ENCODE peak calls at places on chromosomes 3 and 15, in four cellular contexts. One of them, this sample, is unnamed.

GRCh38 chr3:172675371-172676193 is 35.3 kb downstream of the NCEH1 start:
- DNase-seq in A549: peak; percentile 61
- DNase-seq in K562: peak; percentile 43
- DNase-seq in HepG2: peak; percentile 53
- DNase-seq in this sample: no peak

GRCh38 chr3:127781411-127782001 is 40.8 kb downstream of the MGLL start:
- DNase-seq in HepG2: no peak
- DNase-seq in K562: no peak
- DNase-seq in A549: no peak
- DNase-seq in this sample: no peak

GRCh38 chr3:126567696-126568438 is 9.1 kb upstream of the C3orf22 start:
- DNase-seq in K562: no peak
- DNase-seq in A549: peak; percentile 12
- DNase-seq in HepG2: peak; percentile 25
- DNase-seq in this sample: no peak

GRCh38 chr15:80844011-80844732 is 65.0 kb downstream of the CEMIP start:
- DNase-seq in A549: no peak
- DNase-seq in K562: no peak
- DNase-seq in HepG2: peak; percentile 45
- DNase-seq in this sample: no peak

GRCh38 chr3:134885877-134886621 is 91.0 kb downstream of the EPHB1 start:
- DNase-seq in A549: no peak
- DNase-seq in K562: no peak
- DNase-seq in HepG2: no peak
- DNase-seq in this sample: no peak

GRCh38 chr3:64229903-64230302 is 4.6 kb upstream of the PRICKLE2 start:
- DNase-seq in HepG2: no peak
- DNase-seq in K562: no peak
- DNase-seq in A549: no peak
- DNase-seq in this sample: no peak

GRCh38 chr15:57401546-57401945 is 25.2 kb downstream of the CGNL1 start:
- DNase-seq in HepG2: no peak
- DNase-seq in K562: no peak
- DNase-seq in A549: no peak
- DNase-seq in this sample: no peak

GRCh38 chr15:62932436-62932835 is 110.1 kb upstream of the TPM1 start:
- DNase-seq in HepG2: no peak
- DNase-seq in K562: no peak
- DNase-seq in A549: no peak
- DNase-seq in this sample: no peak

GRCh38 chr3:133491481-133492059 is 81.9 kb upstream of the CDV3 start:
- DNase-seq in K562: no peak
- DNase-seq in A549: no peak
- DNase-seq in HepG2: no peak
- DNase-seq in this sample: no peak

GRCh38 chr15:37053070-37053653 is 47.2 kb downstream of the MEIS2 start:
- DNase-seq in HepG2: no peak
- DNase-seq in K562: no peak
- DNase-seq in A549: no peak
- DNase-seq in this sample: no peak

GRCh38 chr3:111151438-111151837 is 79.8 kb downstream of the NECTIN3 start:
- DNase-seq in A549: peak; percentile 5
- DNase-seq in HepG2: peak; percentile 27
- DNase-seq in K562: no peak
- DNase-seq in this sample: no peak

GRCh38 chr3:71570453-71571038 is 13.0 kb downstream of the FOXP1 start:
- DNase-seq in K562: no peak
- DNase-seq in A549: no peak
- DNase-seq in HepG2: no peak
- DNase-seq in this sample: no peak

GRCh38 chr15:56913241-56913640 is 5.2 kb upstream of the TCF12 start:
- DNase-seq in HepG2: no peak
- DNase-seq in A549: no peak
- DNase-seq in K562: no peak
- DNase-seq in this sample: no peak

GRCh38 chr3:88595025-88595424 is 445.3 kb downstream of the C3orf38 start:
- DNase-seq in A549: no peak
- DNase-seq in HepG2: no peak
- DNase-seq in K562: no peak
- DNase-seq in this sample: no peak

GRCh38 chr3:106560451-106560966 is 691.7 kb upstream of the CBLB start:
- DNase-seq in HepG2: no peak
- DNase-seq in A549: peak; percentile 64
- DNase-seq in K562: no peak
- DNase-seq in this sample: no peak

GRCh38 chr15:100096700-100097099 is 245.1 kb downstream of the ADAMTS17 start:
- DNase-seq in A549: no peak
- DNase-seq in HepG2: no peak
- DNase-seq in K562: no peak
- DNase-seq in this sample: no peak

GRCh38 chr3:197736491-197737318 is at the start of gene RUBCN:
- DNase-seq in HepG2: peak; percentile 91
- DNase-seq in A549: peak; percentile 94
- DNase-seq in K562: peak; percentile 96
- DNase-seq in this sample: peak; percentile 97

GRCh38 chr3:197737319-197737649 is 580 bp upstream of the RUBCN start:
- DNase-seq in K562: no peak
- DNase-seq in HepG2: no peak
- DNase-seq in A549: no peak
- DNase-seq in this sample: no peak

GRCh38 chr3:197737749-197738462 is 1.2 kb upstream of the RUBCN start:
- DNase-seq in A549: no peak
- DNase-seq in HepG2: no peak
- DNase-seq in K562: no peak
- DNase-seq in this sample: no peak

GRCh38 chr3:197734667-197735318 is 1.9 kb downstream of the RUBCN start:
- DNase-seq in HepG2: no peak
- DNase-seq in A549: no peak
- DNase-seq in K562: no peak
- DNase-seq in this sample: no peak

DNA sequence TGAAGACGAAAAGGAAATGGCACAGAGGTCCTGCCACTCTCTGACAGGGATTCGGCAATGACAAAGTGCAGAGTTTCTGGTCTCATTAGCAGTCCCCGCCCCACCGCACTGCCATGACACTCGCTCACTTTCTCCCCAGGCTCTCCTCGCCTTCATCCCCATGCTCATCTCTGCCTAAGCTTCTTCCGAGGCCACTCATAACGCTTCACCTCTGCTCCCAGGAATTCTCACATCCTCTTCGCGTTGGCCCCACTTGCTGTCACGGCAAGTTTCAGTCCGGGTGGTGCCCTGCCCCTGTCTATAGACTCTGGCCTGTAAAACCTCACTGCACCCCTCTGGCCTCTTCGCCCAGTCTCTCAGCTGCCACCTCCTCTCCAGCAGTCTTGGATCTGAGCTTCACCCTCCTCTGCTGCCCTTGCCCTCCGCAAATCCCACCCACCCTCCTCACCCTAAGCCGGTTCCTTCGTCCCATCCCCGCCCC is 654 bp downstream of the RUBCN start:
- DNase-seq in A549: no peak
- DNase-seq in K562: no peak
- DNase-seq in HepG2: no peak
- DNase-seq in this sample: no peak
- TF ChIP-seq NR3C1 in A549: no peak
- TF ChIP-seq NR3C1 in K562: no peak
- TF ChIP-seq NR3C1 in HepG2: no peak
- TF ChIP-seq NR3C1 in this sample: no peak

DNA sequence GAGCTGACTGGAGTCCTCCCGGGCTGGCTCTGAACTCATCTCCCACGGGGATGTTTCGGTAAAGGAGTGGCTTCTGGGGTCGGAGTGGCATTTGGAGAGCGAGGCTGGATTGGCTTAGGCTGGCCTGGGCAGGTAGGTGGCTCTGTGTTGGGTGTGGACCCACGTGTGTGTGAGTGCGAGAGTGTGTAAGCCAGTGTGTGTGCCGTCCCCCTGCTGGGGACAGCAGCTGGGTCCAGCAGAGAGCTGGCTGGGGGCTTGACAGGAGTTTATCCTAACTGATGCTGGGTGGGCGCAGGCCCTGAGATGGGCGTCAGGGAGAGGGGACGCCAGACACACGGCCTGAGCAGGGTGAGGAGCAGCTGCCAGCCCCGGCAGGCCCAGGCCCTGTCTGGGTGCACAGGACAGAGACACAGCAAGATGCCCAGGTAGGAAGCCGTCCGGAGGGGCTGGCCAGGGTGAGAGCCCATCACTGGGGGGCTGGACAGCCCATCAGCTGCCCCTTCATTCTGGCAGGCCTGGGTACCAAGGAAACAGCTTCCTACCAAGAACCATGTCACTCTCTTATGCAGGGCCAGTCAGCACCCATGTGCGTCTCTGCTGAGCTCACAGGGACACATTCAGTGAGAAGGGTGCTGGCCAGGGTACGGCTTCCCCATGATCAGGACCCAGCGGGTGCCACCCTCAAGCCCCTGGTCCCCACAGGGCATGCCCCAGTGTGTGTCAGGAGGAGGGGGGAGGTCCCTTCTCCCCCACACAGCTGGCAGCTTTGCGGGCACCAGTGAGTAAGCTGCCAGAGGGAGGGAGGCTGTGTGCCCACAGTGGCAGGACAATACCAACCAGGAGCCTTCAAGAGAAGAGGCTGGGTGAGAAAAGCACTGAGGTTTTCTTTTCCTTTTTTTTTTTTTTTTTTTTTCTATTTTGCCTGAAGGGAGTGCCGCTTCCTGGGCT is 1.1 kb downstream of the PAK6 start:
- DNase-seq in K562: no peak
- DNase-seq in A549: no peak
- DNase-seq in HepG2: no peak
- DNase-seq in this sample: no peak
- TF ChIP-seq NR3C1 in K562: no peak
- TF ChIP-seq NR3C1 in A549: no peak
- TF ChIP-seq NR3C1 in HepG2: no peak
- TF ChIP-seq NR3C1 in this sample: no peak

DNA sequence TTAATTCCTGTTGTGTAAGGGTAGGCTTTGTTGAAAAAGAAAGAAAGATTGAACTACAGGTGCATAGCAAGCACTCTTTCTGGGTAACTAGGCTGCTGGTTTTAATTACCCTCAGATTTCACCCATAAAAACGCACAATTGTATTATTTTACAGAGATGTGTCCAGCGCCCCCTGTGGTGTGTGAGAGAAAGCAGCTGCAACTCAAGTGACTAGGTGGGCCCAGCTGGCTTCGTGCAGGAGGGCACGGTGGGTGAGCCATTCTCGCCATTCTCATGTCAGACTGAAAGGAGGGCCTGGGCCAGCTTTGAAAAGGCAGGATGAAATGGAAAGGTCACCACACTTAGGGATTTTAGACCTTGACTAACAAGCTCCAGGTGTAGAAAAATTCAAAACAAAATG is 122.6 kb downstream of the LRIG1 start:
- DNase-seq in A549: peak; percentile 14
- DNase-seq in K562: peak; percentile 19
- DNase-seq in HepG2: no peak
- DNase-seq in this sample: peak; percentile 67
- TF ChIP-seq NR3C1 in A549: no peak
- TF ChIP-seq NR3C1 in K562: no peak
- TF ChIP-seq NR3C1 in HepG2: no peak
- TF ChIP-seq NR3C1 in this sample: no peak

GRCh38 chr3:37992271-37993066 is 1.9 kb downstream of the VILL start:
- DNase-seq in A549: no peak
- DNase-seq in HepG2: peak; percentile 48
- DNase-seq in K562: peak; percentile 51
- DNase-seq in this sample: no peak
- TF ChIP-seq NR3C1 in A549: no peak
- TF ChIP-seq NR3C1 in HepG2: no peak
- TF ChIP-seq NR3C1 in K562: no peak
- TF ChIP-seq NR3C1 in this sample: no peak

GRCh38 chr3:12993623-12994356 is 79.4 kb downstream of the IQSEC1 start:
- DNase-seq in K562: peak; percentile 86
- DNase-seq in A549: peak; percentile 17
- DNase-seq in HepG2: no peak
- DNase-seq in this sample: peak; percentile 57

GRCh38 chr3:12994607-12995388 is 78.4 kb downstream of the IQSEC1 start:
- DNase-seq in K562: peak; percentile 94
- DNase-seq in HepG2: peak; percentile 70
- DNase-seq in A549: peak; percentile 82
- DNase-seq in this sample: peak; percentile 90

GRCh38 chr3:12993022-12993622 is 80.1 kb downstream of the IQSEC1 start:
- DNase-seq in A549: no peak
- DNase-seq in HepG2: peak; percentile 39
- DNase-seq in K562: peak; percentile 68
- DNase-seq in this sample: peak; percentile 82

GRCh38 chr3:12995389-12996180 is 77.6 kb downstream of the IQSEC1 start:
- DNase-seq in A549: no peak
- DNase-seq in HepG2: peak; percentile 49
- DNase-seq in K562: no peak
- DNase-seq in this sample: no peak

DNA sequence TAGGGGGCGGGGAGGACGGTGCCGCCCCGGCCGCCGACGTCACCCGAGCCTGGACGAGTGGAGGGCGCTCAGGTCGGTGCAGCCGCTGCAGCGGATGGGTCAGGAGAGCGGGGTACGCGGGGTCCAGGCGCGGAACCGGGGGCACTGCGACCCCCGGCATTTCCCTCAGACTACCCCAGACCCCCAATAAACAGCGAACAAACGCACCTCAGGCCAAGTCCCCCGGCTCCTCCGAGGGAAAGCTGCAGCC is 78.9 kb downstream of the IQSEC1 start:
- DNase-seq in HepG2: no peak
- DNase-seq in K562: no peak
- DNase-seq in A549: peak; percentile 21
- DNase-seq in this sample: peak; percentile 46
- TF ChIP-seq NR3C1 in HepG2: no peak
- TF ChIP-seq NR3C1 in K562: no peak
- TF ChIP-seq NR3C1 in A549: no peak
- TF ChIP-seq NR3C1 in this sample: no peak

GRCh38 chr3:55486857-55487375 is at the start of gene WNT5A:
- DNase-seq in A549: peak; percentile 41
- DNase-seq in HepG2: no peak
- DNase-seq in K562: no peak
- DNase-seq in this sample: peak; percentile 78
- TF ChIP-seq NR3C1 in A549: no peak
- TF ChIP-seq NR3C1 in HepG2: no peak
- TF ChIP-seq NR3C1 in K562: no peak
- TF ChIP-seq NR3C1 in this sample: no peak

This sample was measured in WTC11.